ENCODE peak calls at places on chromosomes 7 and 10, in ten cellular contexts. One of them, this sample, is unnamed.

GRCh38 chr10:23199768-23200511 is 7.8 kb downstream of the PTF1A start:
- DNase-seq in stimulated activated CD8-positive, alpha-beta memory T cell treated with anti-CD3 and anti-CD28 coated beads, Interleukin-15, amount 100 ng/mL, for 24 hours: no peak
- DNase-seq in BJ: no peak
- DNase-seq in mesenchymal stem cell: no peak
- DNase-seq in AG09319: no peak
- DNase-seq in NCI-H1105: no peak
- DNase-seq in Peyer's patch: no peak
- DNase-seq in activated CD4-positive, alpha-beta T cell treated with anti-CD3 and anti-CD28 coated beads, Interleukin-2, amount 10 ng/mL, durations not matched to agents 7 days and 5 days: no peak
- DNase-seq in RWPE1: no peak
- DNase-seq in PC-3: no peak
- DNase-seq in this sample: no peak

GRCh38 chr7:67525588-67525987 is 529.0 kb downstream of the TYW1 start:
- DNase-seq in stimulated activated CD8-positive, alpha-beta memory T cell treated with anti-CD3 and anti-CD28 coated beads, Interleukin-15, amount 100 ng/mL, for 24 hours: no peak
- DNase-seq in NCI-H1105: no peak
- DNase-seq in AG09319: no peak
- DNase-seq in Peyer's patch: no peak
- DNase-seq in RWPE1: no peak
- DNase-seq in mesenchymal stem cell: no peak
- DNase-seq in PC-3: no peak
- DNase-seq in activated CD4-positive, alpha-beta T cell treated with anti-CD3 and anti-CD28 coated beads, Interleukin-2, amount 10 ng/mL, durations not matched to agents 7 days and 5 days: no peak
- DNase-seq in BJ: no peak
- DNase-seq in this sample: no peak

GRCh38 chr7:95578299-95578855 is 17.9 kb downstream of the PDK4 start:
- DNase-seq in Peyer's patch: no peak
- DNase-seq in stimulated activated CD8-positive, alpha-beta memory T cell treated with anti-CD3 and anti-CD28 coated beads, Interleukin-15, amount 100 ng/mL, for 24 hours: no peak
- DNase-seq in BJ: no peak
- DNase-seq in RWPE1: no peak
- DNase-seq in activated CD4-positive, alpha-beta T cell treated with anti-CD3 and anti-CD28 coated beads, Interleukin-2, amount 10 ng/mL, durations not matched to agents 7 days and 5 days: no peak
- DNase-seq in AG09319: no peak
- DNase-seq in NCI-H1105: peak
- DNase-seq in PC-3: no peak
- DNase-seq in mesenchymal stem cell: no peak
- DNase-seq in this sample: no peak

GRCh38 chr7:101696-102376 is 90.5 kb upstream of the FAM20C start:
- DNase-seq in Peyer's patch: no peak
- DNase-seq in BJ: peak
- DNase-seq in NCI-H1105: no peak
- DNase-seq in activated CD4-positive, alpha-beta T cell treated with anti-CD3 and anti-CD28 coated beads, Interleukin-2, amount 10 ng/mL, durations not matched to agents 7 days and 5 days: no peak
- DNase-seq in RWPE1: peak
- DNase-seq in AG09319: peak
- DNase-seq in mesenchymal stem cell: peak
- DNase-seq in PC-3: peak
- DNase-seq in stimulated activated CD8-positive, alpha-beta memory T cell treated with anti-CD3 and anti-CD28 coated beads, Interleukin-15, amount 100 ng/mL, for 24 hours: no peak
- DNase-seq in this sample: no peak

GRCh38 chr7:94286111-94286510 is 108.6 kb upstream of the COL1A2 start:
- DNase-seq in RWPE1: no peak
- DNase-seq in activated CD4-positive, alpha-beta T cell treated with anti-CD3 and anti-CD28 coated beads, Interleukin-2, amount 10 ng/mL, durations not matched to agents 7 days and 5 days: no peak
- DNase-seq in NCI-H1105: no peak
- DNase-seq in mesenchymal stem cell: no peak
- DNase-seq in PC-3: no peak
- DNase-seq in Peyer's patch: no peak
- DNase-seq in BJ: no peak
- DNase-seq in AG09319: no peak
- DNase-seq in stimulated activated CD8-positive, alpha-beta memory T cell treated with anti-CD3 and anti-CD28 coated beads, Interleukin-15, amount 100 ng/mL, for 24 hours: no peak
- DNase-seq in this sample: no peak

GRCh38 chr7:158318511-158318913 is 269.1 kb downstream of the PTPRN2 start:
- DNase-seq in BJ: no peak
- DNase-seq in Peyer's patch: no peak
- DNase-seq in RWPE1: no peak
- DNase-seq in stimulated activated CD8-positive, alpha-beta memory T cell treated with anti-CD3 and anti-CD28 coated beads, Interleukin-15, amount 100 ng/mL, for 24 hours: no peak
- DNase-seq in activated CD4-positive, alpha-beta T cell treated with anti-CD3 and anti-CD28 coated beads, Interleukin-2, amount 10 ng/mL, durations not matched to agents 7 days and 5 days: no peak
- DNase-seq in mesenchymal stem cell: no peak
- DNase-seq in AG09319: no peak
- DNase-seq in PC-3: no peak
- DNase-seq in NCI-H1105: no peak
- DNase-seq in this sample: no peak

GRCh38 chr10:122780391-122780790 is 65.3 kb downstream of the CUZD1 start:
- DNase-seq in Peyer's patch: no peak
- DNase-seq in BJ: no peak
- DNase-seq in mesenchymal stem cell: no peak
- DNase-seq in activated CD4-positive, alpha-beta T cell treated with anti-CD3 and anti-CD28 coated beads, Interleukin-2, amount 10 ng/mL, durations not matched to agents 7 days and 5 days: no peak
- DNase-seq in RWPE1: peak
- DNase-seq in NCI-H1105: no peak
- DNase-seq in stimulated activated CD8-positive, alpha-beta memory T cell treated with anti-CD3 and anti-CD28 coated beads, Interleukin-15, amount 100 ng/mL, for 24 hours: no peak
- DNase-seq in PC-3: peak
- DNase-seq in AG09319: no peak
- DNase-seq in this sample: no peak

GRCh38 chr7:150451097-150451793 is 815 bp downstream of the GIMAP8 start:
- DNase-seq in NCI-H1105: no peak
- DNase-seq in activated CD4-positive, alpha-beta T cell treated with anti-CD3 and anti-CD28 coated beads, Interleukin-2, amount 10 ng/mL, durations not matched to agents 7 days and 5 days: peak
- DNase-seq in RWPE1: no peak
- DNase-seq in BJ: no peak
- DNase-seq in AG09319: no peak
- DNase-seq in stimulated activated CD8-positive, alpha-beta memory T cell treated with anti-CD3 and anti-CD28 coated beads, Interleukin-15, amount 100 ng/mL, for 24 hours: peak
- DNase-seq in mesenchymal stem cell: no peak
- DNase-seq in Peyer's patch: peak
- DNase-seq in PC-3: no peak
- DNase-seq in this sample: no peak

GRCh38 chr10:131387018-131387529 is 75.6 kb upstream of the TCERG1L start:
- DNase-seq in RWPE1: no peak
- DNase-seq in PC-3: no peak
- DNase-seq in stimulated activated CD8-positive, alpha-beta memory T cell treated with anti-CD3 and anti-CD28 coated beads, Interleukin-15, amount 100 ng/mL, for 24 hours: no peak
- DNase-seq in AG09319: no peak
- DNase-seq in mesenchymal stem cell: no peak
- DNase-seq in Peyer's patch: no peak
- DNase-seq in NCI-H1105: no peak
- DNase-seq in BJ: no peak
- DNase-seq in activated CD4-positive, alpha-beta T cell treated with anti-CD3 and anti-CD28 coated beads, Interleukin-2, amount 10 ng/mL, durations not matched to agents 7 days and 5 days: no peak
- DNase-seq in this sample: no peak

GRCh38 chr10:130935051-130935450 is 376.5 kb downstream of the TCERG1L start:
- DNase-seq in activated CD4-positive, alpha-beta T cell treated with anti-CD3 and anti-CD28 coated beads, Interleukin-2, amount 10 ng/mL, durations not matched to agents 7 days and 5 days: no peak
- DNase-seq in mesenchymal stem cell: no peak
- DNase-seq in AG09319: no peak
- DNase-seq in PC-3: no peak
- DNase-seq in RWPE1: no peak
- DNase-seq in Peyer's patch: no peak
- DNase-seq in BJ: no peak
- DNase-seq in NCI-H1105: no peak
- DNase-seq in stimulated activated CD8-positive, alpha-beta memory T cell treated with anti-CD3 and anti-CD28 coated beads, Interleukin-15, amount 100 ng/mL, for 24 hours: no peak
- DNase-seq in this sample: no peak

GRCh38 chr7:67856046-67856445 is 859.4 kb downstream of the TYW1 start:
- DNase-seq in stimulated activated CD8-positive, alpha-beta memory T cell treated with anti-CD3 and anti-CD28 coated beads, Interleukin-15, amount 100 ng/mL, for 24 hours: no peak
- DNase-seq in PC-3: no peak
- DNase-seq in NCI-H1105: no peak
- DNase-seq in AG09319: no peak
- DNase-seq in RWPE1: no peak
- DNase-seq in BJ: no peak
- DNase-seq in activated CD4-positive, alpha-beta T cell treated with anti-CD3 and anti-CD28 coated beads, Interleukin-2, amount 10 ng/mL, durations not matched to agents 7 days and 5 days: no peak
- DNase-seq in mesenchymal stem cell: no peak
- DNase-seq in Peyer's patch: no peak
- DNase-seq in this sample: no peak

GRCh38 chr10:62050941-62051433 is 149.5 kb downstream of the ARID5B start:
- DNase-seq in activated CD4-positive, alpha-beta T cell treated with anti-CD3 and anti-CD28 coated beads, Interleukin-2, amount 10 ng/mL, durations not matched to agents 7 days and 5 days: peak
- DNase-seq in mesenchymal stem cell: peak
- DNase-seq in NCI-H1105: no peak
- DNase-seq in AG09319: peak
- DNase-seq in stimulated activated CD8-positive, alpha-beta memory T cell treated with anti-CD3 and anti-CD28 coated beads, Interleukin-15, amount 100 ng/mL, for 24 hours: no peak
- DNase-seq in RWPE1: peak
- DNase-seq in BJ: peak
- DNase-seq in Peyer's patch: peak
- DNase-seq in PC-3: peak
- DNase-seq in this sample: no peak

GRCh38 chr7:26156454-26157365 is 4.7 kb downstream of the NFE2L3 start:
- DNase-seq in mesenchymal stem cell: peak
- DNase-seq in RWPE1: peak
- DNase-seq in activated CD4-positive, alpha-beta T cell treated with anti-CD3 and anti-CD28 coated beads, Interleukin-2, amount 10 ng/mL, durations not matched to agents 7 days and 5 days: peak
- DNase-seq in PC-3: peak
- DNase-seq in NCI-H1105: no peak
- DNase-seq in stimulated activated CD8-positive, alpha-beta memory T cell treated with anti-CD3 and anti-CD28 coated beads, Interleukin-15, amount 100 ng/mL, for 24 hours: no peak
- DNase-seq in BJ: peak
- DNase-seq in AG09319: peak
- DNase-seq in Peyer's patch: no peak
- DNase-seq in this sample: no peak

GRCh38 chr7:102425639-102426267 is 7.6 kb upstream of the ORAI2 start:
- DNase-seq in PC-3: no peak
- DNase-seq in AG09319: no peak
- DNase-seq in RWPE1: no peak
- DNase-seq in stimulated activated CD8-positive, alpha-beta memory T cell treated with anti-CD3 and anti-CD28 coated beads, Interleukin-15, amount 100 ng/mL, for 24 hours: peak
- DNase-seq in mesenchymal stem cell: no peak
- DNase-seq in BJ: no peak
- DNase-seq in activated CD4-positive, alpha-beta T cell treated with anti-CD3 and anti-CD28 coated beads, Interleukin-2, amount 10 ng/mL, durations not matched to agents 7 days and 5 days: peak
- DNase-seq in Peyer's patch: peak
- DNase-seq in NCI-H1105: no peak
- DNase-seq in this sample: no peak

GRCh38 chr10:80288849-80289248 is 609 bp downstream of the MAT1A start:
- DNase-seq in mesenchymal stem cell: no peak
- DNase-seq in activated CD4-positive, alpha-beta T cell treated with anti-CD3 and anti-CD28 coated beads, Interleukin-2, amount 10 ng/mL, durations not matched to agents 7 days and 5 days: no peak
- DNase-seq in RWPE1: no peak
- DNase-seq in Peyer's patch: no peak
- DNase-seq in AG09319: no peak
- DNase-seq in stimulated activated CD8-positive, alpha-beta memory T cell treated with anti-CD3 and anti-CD28 coated beads, Interleukin-15, amount 100 ng/mL, for 24 hours: no peak
- DNase-seq in NCI-H1105: no peak
- DNase-seq in PC-3: no peak
- DNase-seq in BJ: no peak
- DNase-seq in this sample: no peak